ENCODE peak calls at places on chromosomes 2 and 18, in seven cellular contexts. M, L, Q, W, G, X and U are unnamed samples.

GRCh38 chr2:110961024-110961423 is 159.7 kb upstream of the BCL2L11 start:
- DNase-seq in M (no peak), L (no peak), Q (no peak), W (no peak), G (no peak), X (no peak), U (no peak)

GRCh38 chr2:65031341-65032015 is 24.7 kb upstream of the CEP68 start:
- DNase-seq in M (no peak), L (no peak), Q (peak; percentile 95), W (no peak), G (no peak), X (no peak), U (no peak)

GRCh38 chr2:48036312-48036711 is 130.0 kb upstream of the FBXO11 start:
- DNase-seq in M (no peak), L (no peak), Q (no peak), W (no peak), G (no peak), X (no peak), U (no peak)

GRCh38 chr2:127853667-127854066 is 4.3 kb downstream of the POLR2D start:
- DNase-seq in M (no peak), L (no peak), Q (no peak), W (no peak), G (no peak), X (no peak), U (no peak)

GRCh38 chr2:187382131-187382530 is 65.9 kb downstream of the CALCRL start:
- DNase-seq in M (no peak), L (no peak), Q (no peak), W (no peak), G (no peak), X (no peak), U (no peak)

GRCh38 chr2:45707034-45707433 is 55.6 kb downstream of the PRKCE start:
- DNase-seq in M (no peak), L (no peak), Q (no peak), W (no peak), G (no peak), X (no peak), U (no peak)

GRCh38 chr2:38720613-38721241 is 30.4 kb downstream of the SRSF7 start:
- DNase-seq in M (no peak), L (no peak), Q (no peak), W (no peak), G (no peak), X (peak; percentile 40), U (no peak)

GRCh38 chr18:76252880-76253279 is 242.2 kb downstream of the ZNF516 start:
- DNase-seq in M (no peak), L (no peak), Q (no peak), W (no peak), G (no peak), X (no peak), U (no peak)

GRCh38 chr18:11747731-11748130 is 58.7 kb downstream of the GNAL start:
- DNase-seq in M (no peak), L (no peak), Q (no peak), W (peak; percentile 27), G (no peak), X (no peak), U (no peak)

GRCh38 chr2:105390454-105390853 is 8.4 kb downstream of the FHL2 start:
- DNase-seq in M (no peak), L (no peak), Q (no peak), W (no peak), G (no peak), X (no peak), U (no peak)

GRCh38 chr18:5868218-5868904 is 27.0 kb downstream of the TMEM200C start:
- DNase-seq in M (peak; percentile 42), L (peak; percentile 11), Q (peak; percentile 83), W (peak; percentile 38), G (no peak), X (peak; percentile 16), U (peak; percentile 17)

GRCh38 chr2:854460-854859 is 96.2 kb upstream of the SNTG2 start:
- DNase-seq in M (peak; percentile 56), L (no peak), Q (peak; percentile 34), W (no peak), G (no peak), X (no peak), U (peak; percentile 46)

GRCh38 chr2:175792199-175792598 is 209.9 kb downstream of the LNPK start:
- DNase-seq in M (no peak), L (no peak), Q (no peak), W (no peak), G (no peak), X (no peak), U (no peak)

GRCh38 chr2:147433822-147434221 is 411.0 kb upstream of the ACVR2A start:
- DNase-seq in M (no peak), L (no peak), Q (no peak), W (no peak), G (no peak), X (no peak), U (no peak)

DNA sequence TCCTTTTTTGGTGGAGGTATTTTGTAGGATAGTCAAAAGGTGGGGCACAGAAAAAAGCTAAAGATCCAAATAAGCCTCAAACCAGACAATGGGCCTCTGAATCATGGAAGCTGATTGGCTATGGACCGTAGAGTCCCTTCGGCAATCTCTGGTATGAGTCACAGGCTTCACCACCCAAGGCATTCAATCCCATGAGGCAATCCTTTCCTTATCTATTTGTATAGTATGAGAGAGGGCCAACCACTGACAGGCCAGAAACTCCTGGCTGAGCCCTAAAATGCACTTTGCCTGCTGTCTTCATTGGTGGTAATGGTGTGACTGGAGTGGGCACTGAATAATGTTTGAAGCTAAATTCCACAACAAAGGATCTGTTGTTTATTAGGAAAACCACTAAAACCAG is 38.7 kb upstream of the MEX3C start:
- DNase-seq in M (peak; percentile 37), L (no peak), Q (peak; percentile 72), W (no peak), G (no peak), X (no peak), U (no peak)
- TF ChIP-seq TAF1 in M (no peak), L (no peak), Q (no peak), W (no peak), G (no peak), X (no peak), U (no peak)

GRCh38 chr18:79380816-79381806 is 14.6 kb upstream of the NFATC1 start:
- DNase-seq in M (peak; percentile 73), L (peak; percentile 83), Q (peak; percentile 22), W (peak; percentile 92), G (no peak), X (no peak), U (peak; percentile 84)
- TF ChIP-seq TAF1 in M (no peak), L (no peak), Q (no peak), W (no peak), G (no peak), X (no peak), U (no peak)

GRCh38 chr2:190679813-190680591 is 31.1 kb downstream of the NAB1 start:
- DNase-seq in M (peak; percentile 46), L (no peak), Q (peak; percentile 28), W (peak; percentile 42), G (peak; percentile 63), X (peak; percentile 54), U (no peak)
- TF ChIP-seq TAF1 in M (no peak), L (peak; percentile 77), Q (no peak), W (no peak), G (no peak), X (peak; percentile 70), U (peak; percentile 61)

GRCh38 chr18:8952796-8953760 is 149.4 kb upstream of the NDUFV2 start:
- DNase-seq in M (no peak), L (no peak), Q (no peak), W (no peak), G (no peak), X (no peak), U (no peak)
- TF ChIP-seq TAF1 in M (no peak), L (no peak), Q (no peak), W (no peak), G (no peak), X (no peak), U (no peak)

GRCh38 chr18:7147399-7147798 is 29.8 kb upstream of the LAMA1 start:
- DNase-seq in M (no peak), L (no peak), Q (no peak), W (no peak), G (no peak), X (no peak), U (no peak)
- TF ChIP-seq TAF1 in M (no peak), L (no peak), Q (no peak), W (no peak), G (no peak), X (no peak), U (no peak)

GRCh38 chr2:218849721-218850120 is 9.9 kb upstream of the WNT6 start:
- DNase-seq in M (no peak), L (no peak), Q (peak; percentile 16), W (no peak), G (no peak), X (no peak), U (no peak)
- TF ChIP-seq TAF1 in M (no peak), L (no peak), Q (no peak), W (no peak), G (no peak), X (no peak), U (no peak)

GRCh38 chr2:200622106-200622505 is 36.3 kb downstream of the AOX1 start:
- DNase-seq in M (no peak), L (no peak), Q (no peak), W (no peak), G (no peak), X (no peak), U (no peak)

GRCh38 chr2:200624660-200625059 is 38.8 kb downstream of the AOX1 start:
- DNase-seq in M (no peak), L (no peak), Q (peak; percentile 24), W (no peak), G (no peak), X (no peak), U (no peak)

GRCh38 chr2:200625317-200625716 is 39.5 kb downstream of the AOX1 start:
- DNase-seq in M (no peak), L (no peak), Q (peak; percentile 32), W (no peak), G (no peak), X (no peak), U (no peak)

GRCh38 chr2:200627110-200627770 is 41.4 kb downstream of the AOX1 start:
- DNase-seq in M (no peak), L (no peak), Q (no peak), W (no peak), G (no peak), X (no peak), U (no peak)

GRCh38 chr2:200625958-200626363 is 40.1 kb downstream of the AOX1 start:
- DNase-seq in M (no peak), L (no peak), Q (no peak), W (no peak), G (no peak), X (no peak), U (no peak)
- TF ChIP-seq TAF1 in M (no peak), L (no peak), Q (no peak), W (no peak), G (no peak), X (no peak), U (no peak)

GRCh38 chr2:95729556-95729955 is 137.8 kb downstream of the TRIM43 start:
- DNase-seq in M (no peak), L (no peak), Q (no peak), W (no peak), G (no peak), X (no peak), U (no peak)
- TF ChIP-seq TAF1 in M (no peak), L (no peak), Q (no peak), W (no peak), G (no peak), X (no peak), U (no peak)